ENCODE peak calls at places on chromosomes 4 and X, in six cellular contexts. One of them, this sample, is unnamed.
A peak's percentile ranks its signal among the peaks of the same experiment; 100 is the strongest.

GRCh38 chr4:93867416-93868001 is 39.0 kb downstream of the ATOH1 start:
- DNase-seq in IMR-90: no peak
- DNase-seq in mesenchymal stem cell: no peak
- DNase-seq in H9: no peak
- DNase-seq in neuronal stem cell: no peak
- DNase-seq in H1: no peak
- DNase-seq in this sample: no peak

GRCh38 chr4:32002037-32002747 is 1282.0 kb downstream of the PCDH7 start:
- DNase-seq in IMR-90: no peak
- DNase-seq in mesenchymal stem cell: no peak
- DNase-seq in H9: no peak
- DNase-seq in neuronal stem cell: no peak
- DNase-seq in H1: no peak
- DNase-seq in this sample: peak; percentile 47

GRCh38 chr4:102817021-102817605 is 10.2 kb downstream of the UBE2D3 start:
- DNase-seq in IMR-90: no peak
- DNase-seq in mesenchymal stem cell: no peak
- DNase-seq in H9: no peak
- DNase-seq in neuronal stem cell: no peak
- DNase-seq in H1: no peak
- DNase-seq in this sample: no peak

GRCh38 chr4:83490876-83491450 is 6.1 kb upstream of the ABRAXAS1 start:
- DNase-seq in IMR-90: peak; percentile 18
- DNase-seq in mesenchymal stem cell: peak; percentile 53
- DNase-seq in H9: no peak
- DNase-seq in neuronal stem cell: no peak
- DNase-seq in H1: no peak
- DNase-seq in this sample: peak; percentile 36

GRCh38 chr4:64911846-64912245 is 502.6 kb upstream of the TECRL start:
- DNase-seq in IMR-90: no peak
- DNase-seq in mesenchymal stem cell: no peak
- DNase-seq in H9: peak; percentile 49
- DNase-seq in neuronal stem cell: peak; percentile 12
- DNase-seq in H1: no peak
- DNase-seq in this sample: peak; percentile 79

GRCh38 chr4:82890913-82891727 is at the start of gene SEC31A:
- DNase-seq in IMR-90: peak; percentile 92
- DNase-seq in mesenchymal stem cell: peak; percentile 97
- DNase-seq in H9: peak; percentile 97
- DNase-seq in neuronal stem cell: peak; percentile 93
- DNase-seq in H1: peak; percentile 94
- DNase-seq in this sample: peak; percentile 97

GRCh38 chr4:171308661-171309060 is 504.5 kb upstream of the GALNTL6 start:
- DNase-seq in IMR-90: no peak
- DNase-seq in mesenchymal stem cell: no peak
- DNase-seq in H9: no peak
- DNase-seq in neuronal stem cell: no peak
- DNase-seq in H1: no peak
- DNase-seq in this sample: no peak

GRCh38 chr4:11376571-11376970 is 52.1 kb downstream of the HS3ST1 start:
- DNase-seq in IMR-90: no peak
- DNase-seq in mesenchymal stem cell: no peak
- DNase-seq in H9: no peak
- DNase-seq in neuronal stem cell: no peak
- DNase-seq in H1: no peak
- DNase-seq in this sample: peak; percentile 30

GRCh38 chr4:5383191-5383980 is 325.0 kb downstream of the EVC2 start:
- DNase-seq in IMR-90: peak; percentile 74
- DNase-seq in mesenchymal stem cell: peak; percentile 42
- DNase-seq in H9: no peak
- DNase-seq in neuronal stem cell: no peak
- DNase-seq in H1: no peak
- DNase-seq in this sample: no peak

GRCh38 chr4:83561381-83561780 is 25.5 kb downstream of the GPAT3 start:
- DNase-seq in IMR-90: peak; percentile 74
- DNase-seq in mesenchymal stem cell: peak; percentile 38
- DNase-seq in H9: no peak
- DNase-seq in neuronal stem cell: no peak
- DNase-seq in H1: no peak
- DNase-seq in this sample: no peak

GRCh38 chrX:2401590-2402360 is 99.0 kb downstream of the DHRSX start:
- DNase-seq in IMR-90: no peak
- DNase-seq in mesenchymal stem cell: no peak
- DNase-seq in H9: no peak
- DNase-seq in neuronal stem cell: peak; percentile 83
- DNase-seq in H1: no peak
- DNase-seq in this sample: peak; percentile 70

GRCh38 chr4:1532549-1533395 is 126.5 kb upstream of the NKX1-1 start:
- DNase-seq in IMR-90: no peak
- DNase-seq in mesenchymal stem cell: no peak
- DNase-seq in H9: no peak
- DNase-seq in neuronal stem cell: no peak
- DNase-seq in H1: no peak
- DNase-seq in this sample: no peak

GRCh38 chr4:38266616-38267015 is 306.4 kb downstream of the PTTG2 start:
- DNase-seq in IMR-90: peak; percentile 48
- DNase-seq in mesenchymal stem cell: peak; percentile 56
- DNase-seq in H9: no peak
- DNase-seq in neuronal stem cell: no peak
- DNase-seq in H1: no peak
- DNase-seq in this sample: no peak

GRCh38 chrX:7925867-7926472 is 1.2 kb downstream of the PNPLA4 start:
- DNase-seq in IMR-90: peak; percentile 63
- DNase-seq in mesenchymal stem cell: peak; percentile 72
- DNase-seq in H9: peak; percentile 59
- DNase-seq in neuronal stem cell: peak; percentile 35
- DNase-seq in H1: peak; percentile 46
- DNase-seq in this sample: peak; percentile 75

GRCh38 chrX:150225756-150226155 is 137.4 kb upstream of the MAMLD1 start:
- DNase-seq in IMR-90: no peak
- DNase-seq in mesenchymal stem cell: no peak
- DNase-seq in H9: peak; percentile 43
- DNase-seq in neuronal stem cell: no peak
- DNase-seq in H1: no peak
- DNase-seq in this sample: no peak

GRCh38 chr4:56607926-56608325 is 73.2 kb downstream of the HOPX start:
- DNase-seq in IMR-90: no peak
- DNase-seq in mesenchymal stem cell: no peak
- DNase-seq in H9: no peak
- DNase-seq in neuronal stem cell: no peak
- DNase-seq in H1: no peak
- DNase-seq in this sample: no peak

GRCh38 chrX:20968996-20969395 is 405.2 kb upstream of the CNKSR2 start:
- DNase-seq in IMR-90: no peak
- DNase-seq in mesenchymal stem cell: no peak
- DNase-seq in H9: no peak
- DNase-seq in neuronal stem cell: no peak
- DNase-seq in H1: no peak
- DNase-seq in this sample: no peak

GRCh38 chrX:37350034-37350365 is 836 bp downstream of the PRRG1 start:
- DNase-seq in IMR-90: peak; percentile 31
- DNase-seq in mesenchymal stem cell: peak; percentile 43
- DNase-seq in H9: no peak
- DNase-seq in neuronal stem cell: no peak
- DNase-seq in H1: no peak
- DNase-seq in this sample: no peak

GRCh38 chr4:167956676-167957075 is 135.7 kb upstream of the ANXA10 start:
- DNase-seq in IMR-90: peak; percentile 12
- DNase-seq in mesenchymal stem cell: no peak
- DNase-seq in H9: no peak
- DNase-seq in neuronal stem cell: no peak
- DNase-seq in H1: no peak
- DNase-seq in this sample: no peak

GRCh38 chr4:125728568-125728967 is 413.8 kb downstream of the FAT4 start:
- DNase-seq in IMR-90: peak; percentile 98
- DNase-seq in mesenchymal stem cell: peak; percentile 95
- DNase-seq in H9: no peak
- DNase-seq in neuronal stem cell: no peak
- DNase-seq in H1: no peak
- DNase-seq in this sample: peak; percentile 85

GRCh38 chr4:147017081-147017480 is 71.4 kb upstream of the TTC29 start:
- DNase-seq in IMR-90: peak; percentile 1
- DNase-seq in mesenchymal stem cell: peak; percentile 2
- DNase-seq in H9: no peak
- DNase-seq in neuronal stem cell: no peak
- DNase-seq in H1: no peak
- DNase-seq in this sample: no peak

GRCh38 chr4:73523126-73523525 is 41.6 kb downstream of the AFM start:
- DNase-seq in IMR-90: no peak
- DNase-seq in mesenchymal stem cell: no peak
- DNase-seq in H9: no peak
- DNase-seq in neuronal stem cell: no peak
- DNase-seq in H1: no peak
- DNase-seq in this sample: peak; percentile 18

GRCh38 chrX:47148946-47149345 is 3.9 kb downstream of the RBM10 start:
- DNase-seq in IMR-90: no peak
- DNase-seq in mesenchymal stem cell: no peak
- DNase-seq in H9: no peak
- DNase-seq in neuronal stem cell: no peak
- DNase-seq in H1: no peak
- DNase-seq in this sample: no peak

GRCh38 chr4:17884063-17884462 is 73.3 kb downstream of the NCAPG start:
- DNase-seq in IMR-90: peak; percentile 61
- DNase-seq in mesenchymal stem cell: no peak
- DNase-seq in H9: no peak
- DNase-seq in neuronal stem cell: no peak
- DNase-seq in H1: no peak
- DNase-seq in this sample: no peak
- H2BK15ac ChIP-seq in IMR-90: no peak overlapping the region
- H2BK15ac ChIP-seq in mesenchymal stem cell: no peak overlapping the region
- H2BK15ac ChIP-seq in H9: no peak overlapping the region
- H2BK15ac ChIP-seq in neuronal stem cell: no peak overlapping the region
- H2BK15ac ChIP-seq in H1: no peak overlapping the region
- H2BK15ac ChIP-seq in this sample: no peak overlapping the region

DNA sequence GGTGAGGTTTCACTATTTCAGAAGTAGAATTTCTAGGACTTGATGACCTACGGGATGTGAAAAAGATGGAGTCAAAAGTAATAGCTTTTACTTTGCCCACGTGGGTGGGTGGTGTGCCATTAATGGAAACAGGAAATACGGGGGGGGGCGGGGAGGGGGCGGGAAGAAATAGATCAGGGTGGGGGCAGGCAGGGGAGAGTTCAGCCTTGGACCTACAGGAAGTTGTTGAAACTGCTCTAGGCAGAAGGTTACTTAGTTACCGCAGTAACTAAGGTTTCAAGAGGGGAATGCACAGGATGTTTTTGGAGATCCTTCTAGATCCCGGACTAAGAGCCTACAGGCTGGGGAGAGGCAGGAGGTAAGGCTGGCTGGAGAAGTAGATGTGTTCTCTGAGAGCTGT is 3.6 kb upstream of the FHL1 start:
- DNase-seq in IMR-90: no peak
- DNase-seq in mesenchymal stem cell: no peak
- DNase-seq in H9: no peak
- DNase-seq in neuronal stem cell: no peak
- DNase-seq in H1: no peak
- DNase-seq in this sample: no peak
- H2BK15ac ChIP-seq in IMR-90: no peak overlapping the region
- H2BK15ac ChIP-seq in mesenchymal stem cell: no peak overlapping the region
- H2BK15ac ChIP-seq in H9: no peak overlapping the region
- H2BK15ac ChIP-seq in neuronal stem cell: no peak overlapping the region
- H2BK15ac ChIP-seq in H1: no peak overlapping the region
- H2BK15ac ChIP-seq in this sample: no peak overlapping the region

GRCh38 chr4:8257854-8258253 is 11.7 kb upstream of the HTRA3 start:
- DNase-seq in IMR-90: no peak
- DNase-seq in mesenchymal stem cell: no peak
- DNase-seq in H9: no peak
- DNase-seq in neuronal stem cell: no peak
- DNase-seq in H1: no peak
- DNase-seq in this sample: no peak
- H2BK15ac ChIP-seq in IMR-90: no peak overlapping the region
- H2BK15ac ChIP-seq in mesenchymal stem cell: no peak overlapping the region
- H2BK15ac ChIP-seq in H9: no peak overlapping the region
- H2BK15ac ChIP-seq in neuronal stem cell: no peak overlapping the region
- H2BK15ac ChIP-seq in H1: no peak overlapping the region
- H2BK15ac ChIP-seq in this sample: no peak overlapping the region

GRCh38 chr4:158197194-158197593 is 13.1 kb upstream of the TMEM144 start:
- DNase-seq in IMR-90: no peak
- DNase-seq in mesenchymal stem cell: no peak
- DNase-seq in H9: no peak
- DNase-seq in neuronal stem cell: no peak
- DNase-seq in H1: no peak
- DNase-seq in this sample: no peak
- H2BK15ac ChIP-seq in IMR-90: no peak overlapping the region
- H2BK15ac ChIP-seq in mesenchymal stem cell: no peak overlapping the region
- H2BK15ac ChIP-seq in H9: no peak overlapping the region
- H2BK15ac ChIP-seq in neuronal stem cell: no peak overlapping the region
- H2BK15ac ChIP-seq in H1: no peak overlapping the region
- H2BK15ac ChIP-seq in this sample: no peak overlapping the region

GRCh38 chr4:80153800-80154546 is 43.3 kb upstream of the PRDM8 start:
- DNase-seq in IMR-90: peak; percentile 71
- DNase-seq in mesenchymal stem cell: no peak
- DNase-seq in H9: no peak
- DNase-seq in neuronal stem cell: no peak
- DNase-seq in H1: no peak
- DNase-seq in this sample: no peak
- H2BK15ac ChIP-seq in IMR-90: no peak overlapping the region
- H2BK15ac ChIP-seq in mesenchymal stem cell: no peak overlapping the region
- H2BK15ac ChIP-seq in H9: no peak overlapping the region
- H2BK15ac ChIP-seq in neuronal stem cell: no peak overlapping the region
- H2BK15ac ChIP-seq in H1: no peak overlapping the region
- H2BK15ac ChIP-seq in this sample: no peak overlapping the region

DNA sequence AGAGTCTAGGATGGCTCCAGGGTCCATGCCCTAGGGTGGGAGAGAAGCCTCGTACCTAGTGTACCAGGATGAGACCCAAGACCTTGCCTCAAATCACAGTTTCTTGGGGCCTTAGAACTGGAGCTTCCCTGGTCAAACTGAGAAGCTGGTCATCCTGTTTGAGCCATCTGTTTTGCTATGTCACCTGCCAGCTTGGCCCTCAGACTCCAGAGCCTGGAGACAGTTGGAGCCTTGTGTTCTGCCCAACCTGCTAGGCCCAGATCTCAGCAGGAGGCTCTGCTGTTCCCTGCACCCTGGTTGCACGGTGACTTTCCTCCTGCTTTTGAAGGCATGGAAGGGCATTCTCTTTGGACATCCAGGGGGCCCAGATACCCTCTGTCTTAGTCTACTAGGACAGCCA is 206.3 kb upstream of the ATP6AP2 start:
- DNase-seq in IMR-90: no peak
- DNase-seq in mesenchymal stem cell: no peak
- DNase-seq in H9: no peak
- DNase-seq in neuronal stem cell: no peak
- DNase-seq in H1: no peak
- DNase-seq in this sample: no peak
- H2BK15ac ChIP-seq in IMR-90: no peak overlapping the region
- H2BK15ac ChIP-seq in mesenchymal stem cell: no peak overlapping the region
- H2BK15ac ChIP-seq in H9: no peak overlapping the region
- H2BK15ac ChIP-seq in neuronal stem cell: no peak overlapping the region
- H2BK15ac ChIP-seq in H1: no peak overlapping the region
- H2BK15ac ChIP-seq in this sample: no peak overlapping the region